ENCODE peak calls at places on chromosomes 13 and 19, in five cellular contexts. B, Y, L, G and P are unnamed samples.
A peak's percentile ranks its signal among the peaks of the same experiment; 100 is the strongest.

GRCh38 chr13:90233933-90234672 is 1113.4 kb upstream of the MIR17HG start:
- DNase-seq in B (no peak), Y (no peak), L (no peak), G (no peak), P (no peak)

GRCh38 chr19:8552810-8553209 is 24.4 kb downstream of the MYO1F start:
- DNase-seq in B (no peak), Y (no peak), L (peak; percentile 65), G (no peak), P (no peak)

GRCh38 chr19:43700368-43701015 is 15.4 kb upstream of the IRGC start:
- DNase-seq in B (peak; percentile 23), Y (peak; percentile 66), L (no peak), G (peak; percentile 40), P (no peak)

GRCh38 chr13:50993908-50994307 is 84.3 kb downstream of the RNASEH2B start:
- DNase-seq in B (no peak), Y (no peak), L (no peak), G (no peak), P (peak; percentile 23)

GRCh38 chr13:61880576-61881283 is 465.1 kb upstream of the PCDH20 start:
- DNase-seq in B (no peak), Y (no peak), L (peak; percentile 34), G (peak; percentile 36), P (no peak)

GRCh38 chr13:105144020-105144419 is 1391.4 kb downstream of the EFNB2 start:
- DNase-seq in B (no peak), Y (no peak), L (peak; percentile 6), G (no peak), P (no peak)

GRCh38 chr19:41599175-41599966 is 23.4 kb downstream of the CEACAM21 start:
- DNase-seq in B (no peak), Y (no peak), L (no peak), G (peak; percentile 15), P (no peak)

GRCh38 chr19:40347476-40348124 is 597 bp downstream of the C19orf47 start:
- DNase-seq in B (no peak), Y (no peak), L (no peak), G (no peak), P (no peak)

GRCh38 chr19:33429891-33430673 is 56.6 kb downstream of the CEBPG start:
- DNase-seq in B (no peak), Y (no peak), L (no peak), G (no peak), P (peak; percentile 8)

GRCh38 chr19:39645800-39646411 is 9.8 kb upstream of the LGALS16 start:
- DNase-seq in B (no peak), Y (no peak), L (no peak), G (no peak), P (no peak)

GRCh38 chr13:27619093-27619705 is 1.1 kb downstream of the LNX2 start:
- DNase-seq in B (no peak), Y (no peak), L (no peak), G (no peak), P (no peak)

GRCh38 chr13:100657881-100658315 is 16.7 kb downstream of the TMTC4 start:
- DNase-seq in B (no peak), Y (no peak), L (no peak), G (no peak), P (no peak)

GRCh38 chr19:2355168-2356035 is 4.7 kb upstream of the TMPRSS9 start:
- DNase-seq in B (no peak), Y (peak; percentile 67), L (no peak), G (no peak), P (no peak)

GRCh38 chr19:14577885-14578427 is 4.9 kb upstream of the CLEC17A start:
- DNase-seq in B (no peak), Y (no peak), L (no peak), G (no peak), P (no peak)

GRCh38 chr13:106867249-106867648 is 299.3 kb upstream of the ARGLU1 start:
- DNase-seq in B (no peak), Y (no peak), L (no peak), G (peak; percentile 29), P (no peak)

GRCh38 chr19:11191273-11191755 is 6.0 kb downstream of the KANK2 start:
- DNase-seq in B (peak; percentile 53), Y (no peak), L (peak; percentile 51), G (peak; percentile 36), P (peak; percentile 64)

GRCh38 chr13:73520566-73521290 is 461.9 kb downstream of the KLF5 start:
- DNase-seq in B (no peak), Y (no peak), L (no peak), G (no peak), P (no peak)

GRCh38 chr19:29478578-29479565 is 46.9 kb upstream of the VSTM2B start:
- DNase-seq in B (no peak), Y (peak; percentile 31), L (peak; percentile 50), G (no peak), P (no peak)

GRCh38 chr19:35903550-35904179 is 1.3 kb downstream of the HCST start:
- DNase-seq in B (peak; percentile 43), Y (peak; percentile 94), L (peak; percentile 68), G (peak; percentile 77), P (peak; percentile 63)

GRCh38 chr19:495047-495439 is 1.2 kb upstream of the MADCAM1 start:
- DNase-seq in B (no peak), Y (peak; percentile 38), L (no peak), G (no peak), P (no peak)

GRCh38 chr13:36088001-36088400 is 43.2 kb downstream of the DCLK1 start:
- DNase-seq in B (no peak), Y (no peak), L (no peak), G (no peak), P (no peak)

GRCh38 chr19:3178377-3178972 is at the start of gene S1PR4:
- DNase-seq in B (no peak), Y (no peak), L (no peak), G (no peak), P (no peak)

GRCh38 chr19:1884291-1884718 is 991 bp downstream of the ABHD17A start:
- DNase-seq in B (no peak), Y (no peak), L (no peak), G (no peak), P (no peak)

GRCh38 chr13:29428310-29428991 is 167.0 kb downstream of the SLC7A1 start:
- DNase-seq in B (no peak), Y (peak; percentile 65), L (no peak), G (no peak), P (peak; percentile 36)

GRCh38 chr19:48509467-48510194 is 2.0 kb downstream of the LMTK3 start:
- DNase-seq in B (no peak), Y (no peak), L (peak; percentile 74), G (no peak), P (peak; percentile 23)

GRCh38 chr19:47613165-47614146 is 4.5 kb downstream of the BICRA start:
- DNase-seq in B (no peak), Y (no peak), L (no peak), G (no peak), P (peak; percentile 42)

GRCh38 chr13:88919970-88920628 is 1248.9 kb downstream of the SLITRK5 start:
- DNase-seq in B (no peak), Y (no peak), L (no peak), G (no peak), P (no peak)

GRCh38 chr19:19033426-19034203 is at the start of the genes ARMC6 and SUGP2:
- DNase-seq in B (peak; percentile 64), Y (peak; percentile 98), L (peak; percentile 88), G (peak; percentile 88), P (peak; percentile 86)

GRCh38 chr13:62879071-62879470 is 1463.4 kb upstream of the PCDH20 start:
- DNase-seq in B (no peak), Y (no peak), L (no peak), G (no peak), P (no peak)

GRCh38 chr19:1037553-1038115 is 2.3 kb upstream of the ABCA7 start:
- DNase-seq in B (no peak), Y (peak; percentile 83), L (no peak), G (no peak), P (no peak)

GRCh38 chr13:67147257-67148218 is 82.6 kb downstream of the PCDH9 start:
- DNase-seq in B (no peak), Y (no peak), L (peak; percentile 24), G (no peak), P (no peak)

GRCh38 chr19:14375055-14375581 is 6.1 kb upstream of the ADGRE5 start:
- DNase-seq in B (no peak), Y (peak; percentile 78), L (no peak), G (peak; percentile 52), P (no peak)

GRCh38 chr19:48719263-48720171 is at the start of gene MAMSTR:
- DNase-seq in B (no peak), Y (peak; percentile 87), L (no peak), G (no peak), P (peak; percentile 57)

GRCh38 chr19:19342086-19343015 is 21.7 kb downstream of the MAU2 start:
- DNase-seq in B (no peak), Y (peak; percentile 93), L (peak; percentile 70), G (peak; percentile 76), P (peak; percentile 57)

GRCh38 chr13:80339841-80340642 is 884 bp downstream of the SPRY2 start:
- DNase-seq in B (no peak), Y (peak; percentile 92), L (peak; percentile 29), G (peak; percentile 46), P (peak; percentile 39)

GRCh38 chr19:46963093-46963734 is 56.4 kb upstream of the NPAS1 start:
- DNase-seq in B (no peak), Y (no peak), L (no peak), G (no peak), P (no peak)

GRCh38 chr13:77136902-77137420 is 110.0 kb upstream of the FBXL3 start:
- DNase-seq in B (no peak), Y (no peak), L (no peak), G (no peak), P (no peak)

GRCh38 chr19:16585808-16586476 is 13.7 kb upstream of the SLC35E1 start:
- DNase-seq in B (no peak), Y (no peak), L (no peak), G (no peak), P (no peak)

GRCh38 chr19:35043906-35044305 is 2.4 kb downstream of the HPN start:
- DNase-seq in B (no peak), Y (no peak), L (no peak), G (no peak), P (no peak)

GRCh38 chr19:5590865-5591154 is 23.1 kb upstream of the TINCR start:
- DNase-seq in B (no peak), Y (no peak), L (no peak), G (no peak), P (no peak)
- TF ChIP-seq CTCF in B (no peak), Y (no peak), L (no peak), G (no peak), P (no peak)

GRCh38 chr13:33799950-33800592 is 17.9 kb upstream of the RFC3 start:
- DNase-seq in B (no peak), Y (no peak), L (peak; percentile 45), G (no peak), P (no peak)
- TF ChIP-seq EP300 in B (no peak), Y (no peak), L (no peak), G (no peak), P (no peak)

DNA sequence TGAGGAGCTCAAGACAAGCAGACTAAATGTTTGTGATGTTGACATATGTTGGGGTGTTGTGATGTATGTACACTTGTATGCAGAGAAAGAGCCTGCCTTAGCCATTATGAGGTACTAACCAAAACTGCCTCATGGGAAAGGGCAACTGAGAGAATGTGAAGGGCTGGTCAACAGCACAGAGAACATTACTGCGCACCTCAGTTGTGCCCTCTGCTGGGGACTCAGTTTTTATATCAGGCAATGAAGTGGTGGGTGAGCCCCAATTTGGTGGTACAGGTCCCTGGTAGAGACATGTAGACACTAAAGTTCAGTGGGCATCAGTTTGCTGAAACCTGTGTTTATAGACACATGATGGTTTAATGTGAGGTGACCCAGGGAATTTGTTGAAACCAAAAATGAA is 286.9 kb downstream of the DCT start:
- DNase-seq in B (no peak), Y (no peak), L (peak; percentile 13), G (no peak), P (no peak)
- TF ChIP-seq CTCF in B (no peak), Y (peak; percentile 29), L (peak; percentile 27), G (no peak), P (no peak)

GRCh38 chr19:53853707-53854106 is 14.0 kb upstream of the MYADM start:
- DNase-seq in B (no peak), Y (no peak), L (no peak), G (no peak), P (no peak)
- TF ChIP-seq EP300 in B (no peak), Y (no peak), L (no peak), G (no peak), P (no peak)